ENCODE peak calls at places on chromosomes 1 and 21, in five cellular contexts. Y is stimulated activated CD8-positive, alpha-beta memory T cell treated with anti-CD3 and anti-CD28 coated beads, Interleukin-15, amount 100 ng/mL, for 1 hour; N is activated CD4-positive, alpha-beta T cell treated with anti-CD3 and anti-CD28 coated beads, Interleukin-2, amount 10 ng/mL, durations not matched to agents 7 days and 5 days; K is neural progenitor cell; S is kidney tubule cell. V is an unnamed sample.

GRCh38 chr1:32215629-32216505 is 6.3 kb downstream of the TMEM234 start:
- DNase-seq in Y (peak; percentile 38), N (peak; percentile 74), K (peak; percentile 83), S (peak; percentile 71), V (peak; percentile 78)

GRCh38 chr1:245500546-245500945 is 345.8 kb downstream of the KIF26B start:
- DNase-seq in Y (no peak), N (no peak), K (no peak), S (peak; percentile 53), V (no peak)

GRCh38 chr1:6447016-6447817 is 18.8 kb downstream of the TNFRSF25 start:
- DNase-seq in Y (no peak), N (no peak), K (peak; percentile 90), S (no peak), V (no peak)

GRCh38 chr1:24126023-24126671 is 14.2 kb upstream of the MYOM3 start:
- DNase-seq in Y (no peak), N (no peak), K (no peak), S (peak; percentile 22), V (no peak)

GRCh38 chr21:46063734-46064680 is 33.9 kb upstream of the COL6A2 start:
- DNase-seq in Y (no peak), N (no peak), K (no peak), S (no peak), V (peak; percentile 3)

GRCh38 chr1:204376919-204377799 is 17.4 kb upstream of the PLEKHA6 start:
- DNase-seq in Y (no peak), N (no peak), K (no peak), S (peak; percentile 88), V (peak; percentile 13)

GRCh38 chr1:50929376-50929958 is 30.6 kb downstream of the FAF1 start:
- DNase-seq in Y (no peak), N (no peak), K (peak; percentile 16), S (peak; percentile 45), V (no peak)

GRCh38 chr1:64895500-64895899 is 70.8 kb downstream of the JAK1 start:
- DNase-seq in Y (no peak), N (no peak), K (no peak), S (no peak), V (no peak)

GRCh38 chr1:224884428-224884827 is 45.0 kb upstream of the DNAH14 start:
- DNase-seq in Y (no peak), N (no peak), K (no peak), S (no peak), V (no peak)

GRCh38 chr21:36747815-36748381 is 49.0 kb downstream of the SIM2 start:
- DNase-seq in Y (no peak), N (peak; percentile 20), K (peak; percentile 93), S (peak; percentile 63), V (peak; percentile 86)

GRCh38 chr1:2821970-2822620 is 20.6 kb upstream of the TTC34 start:
- DNase-seq in Y (no peak), N (peak; percentile 51), K (no peak), S (peak; percentile 18), V (peak; percentile 62)

GRCh38 chr1:16628361-16629111 is 15.2 kb upstream of the NBPF1 start:
- DNase-seq in Y (no peak), N (no peak), K (no peak), S (no peak), V (no peak)

GRCh38 chr1:167544447-167544846 is 9.1 kb downstream of the CREG1 start:
- DNase-seq in Y (no peak), N (peak; percentile 23), K (no peak), S (no peak), V (no peak)

GRCh38 chr1:163535807-163536206 is 214.1 kb downstream of the NUF2 start:
- DNase-seq in Y (no peak), N (no peak), K (peak; percentile 39), S (peak; percentile 21), V (no peak)

GRCh38 chr1:216332003-216332402 is 91.2 kb downstream of the USH2A start:
- DNase-seq in Y (no peak), N (no peak), K (no peak), S (peak; percentile 3), V (no peak)

GRCh38 chr1:11550664-11551283 is 71.8 kb downstream of the DISP3 start:
- DNase-seq in Y (no peak), N (peak; percentile 67), K (peak; percentile 97), S (peak; percentile 58), V (no peak)

GRCh38 chr1:108057536-108057935 is 92.6 kb upstream of the VAV3 start:
- DNase-seq in Y (no peak), N (no peak), K (peak; percentile 40), S (no peak), V (peak; percentile 31)

GRCh38 chr1:32736812-32737791 is 34.5 kb upstream of the SYNC start:
- DNase-seq in Y (no peak), N (no peak), K (peak; percentile 95), S (no peak), V (no peak)

GRCh38 chr1:3418600-3418999 is 35.9 kb upstream of the ARHGEF16 start:
- DNase-seq in Y (no peak), N (no peak), K (no peak), S (no peak), V (no peak)

GRCh38 chr1:201850053-201850397 is 21.1 kb downstream of the IPO9 start:
- DNase-seq in Y (no peak), N (no peak), K (no peak), S (peak; percentile 88), V (no peak)

GRCh38 chr1:204723131-204723787 is 37.7 kb upstream of the LRRN2 start:
- DNase-seq in Y (no peak), N (no peak), K (no peak), S (peak; percentile 55), V (peak; percentile 11)

GRCh38 chr1:227889863-227890405 is 57.8 kb downstream of the WNT9A start:
- DNase-seq in Y (no peak), N (no peak), K (no peak), S (no peak), V (no peak)